ENCODE peak calls at places on chromosome 11, in seven cellular contexts. One of them, this sample, is unnamed.

GRCh38 chr11:119381186-119381988 is at the start of gene USP2:
- DNase-seq in MM.1S: peak; percentile 95
- DNase-seq in SK-N-SH: peak; percentile 96
- DNase-seq in OCI-LY7: peak; percentile 94
- DNase-seq in hepatocyte: peak; percentile 98
- DNase-seq in HCT116: peak; percentile 93
- DNase-seq in neural progenitor cell: peak; percentile 96
- DNase-seq in this sample: peak; percentile 99

GRCh38 chr11:130583866-130584265 is 135.4 kb downstream of the ADAMTS15 start:
- DNase-seq in neural progenitor cell: peak; percentile 56
- DNase-seq in OCI-LY7: no peak
- DNase-seq in SK-N-SH: no peak
- DNase-seq in MM.1S: no peak
- DNase-seq in HCT116: no peak
- DNase-seq in hepatocyte: no peak
- DNase-seq in this sample: no peak

GRCh38 chr11:64765841-64766682 is 6.3 kb upstream of the PYGM start:
- DNase-seq in hepatocyte: no peak
- DNase-seq in OCI-LY7: no peak
- DNase-seq in HCT116: no peak
- DNase-seq in neural progenitor cell: no peak
- DNase-seq in SK-N-SH: peak; percentile 47
- DNase-seq in MM.1S: no peak
- DNase-seq in this sample: no peak

GRCh38 chr11:126992065-126992803 is 8.3 kb downstream of the KIRREL3 start:
- DNase-seq in MM.1S: no peak
- DNase-seq in HCT116: no peak
- DNase-seq in neural progenitor cell: no peak
- DNase-seq in hepatocyte: no peak
- DNase-seq in OCI-LY7: no peak
- DNase-seq in SK-N-SH: no peak
- DNase-seq in this sample: peak; percentile 81

GRCh38 chr11:107770546-107770945 is 58.7 kb upstream of the SLN start:
- DNase-seq in MM.1S: peak; percentile 12
- DNase-seq in hepatocyte: peak; percentile 21
- DNase-seq in neural progenitor cell: peak; percentile 13
- DNase-seq in HCT116: no peak
- DNase-seq in SK-N-SH: no peak
- DNase-seq in OCI-LY7: no peak
- DNase-seq in this sample: peak; percentile 51

GRCh38 chr11:122796128-122796717 is 42.1 kb upstream of the CRTAM start:
- DNase-seq in OCI-LY7: peak; percentile 34
- DNase-seq in HCT116: no peak
- DNase-seq in neural progenitor cell: peak; percentile 59
- DNase-seq in SK-N-SH: peak; percentile 43
- DNase-seq in MM.1S: peak; percentile 34
- DNase-seq in hepatocyte: peak; percentile 34
- DNase-seq in this sample: peak; percentile 79

GRCh38 chr11:128813729-128814128 is 53.4 kb downstream of the KCNJ1 start:
- DNase-seq in SK-N-SH: no peak
- DNase-seq in MM.1S: no peak
- DNase-seq in hepatocyte: no peak
- DNase-seq in neural progenitor cell: no peak
- DNase-seq in HCT116: no peak
- DNase-seq in OCI-LY7: no peak
- DNase-seq in this sample: no peak

GRCh38 chr11:1060885-1061616 is 13.6 kb upstream of the MUC2 start:
- DNase-seq in SK-N-SH: no peak
- DNase-seq in HCT116: peak; percentile 74
- DNase-seq in MM.1S: no peak
- DNase-seq in hepatocyte: peak; percentile 81
- DNase-seq in OCI-LY7: no peak
- DNase-seq in neural progenitor cell: no peak
- DNase-seq in this sample: peak; percentile 98

GRCh38 chr11:253886-254270 is 17.1 kb downstream of the PSMD13 start:
- DNase-seq in neural progenitor cell: no peak
- DNase-seq in HCT116: no peak
- DNase-seq in MM.1S: no peak
- DNase-seq in hepatocyte: no peak
- DNase-seq in OCI-LY7: no peak
- DNase-seq in SK-N-SH: no peak
- DNase-seq in this sample: no peak

GRCh38 chr11:130737866-130738431 is 178.3 kb downstream of the SNX19 start:
- DNase-seq in SK-N-SH: peak; percentile 47
- DNase-seq in HCT116: no peak
- DNase-seq in OCI-LY7: no peak
- DNase-seq in neural progenitor cell: no peak
- DNase-seq in hepatocyte: peak; percentile 41
- DNase-seq in MM.1S: no peak
- DNase-seq in this sample: peak; percentile 72

GRCh38 chr11:122898799-122899198 is 16.2 kb downstream of the JHY start:
- DNase-seq in SK-N-SH: no peak
- DNase-seq in MM.1S: no peak
- DNase-seq in neural progenitor cell: no peak
- DNase-seq in OCI-LY7: no peak
- DNase-seq in hepatocyte: no peak
- DNase-seq in HCT116: no peak
- DNase-seq in this sample: no peak

GRCh38 chr11:76558473-76558872 is 112.1 kb downstream of the LRRC32 start:
- DNase-seq in HCT116: no peak
- DNase-seq in OCI-LY7: no peak
- DNase-seq in MM.1S: no peak
- DNase-seq in hepatocyte: no peak
- DNase-seq in neural progenitor cell: no peak
- DNase-seq in SK-N-SH: no peak
- DNase-seq in this sample: no peak

GRCh38 chr11:66720223-66720898 is 8.7 kb downstream of the SPTBN2 start:
- DNase-seq in OCI-LY7: no peak
- DNase-seq in hepatocyte: peak; percentile 74
- DNase-seq in SK-N-SH: peak; percentile 60
- DNase-seq in neural progenitor cell: peak; percentile 79
- DNase-seq in MM.1S: no peak
- DNase-seq in HCT116: peak; percentile 83
- DNase-seq in this sample: peak; percentile 99

DNA sequence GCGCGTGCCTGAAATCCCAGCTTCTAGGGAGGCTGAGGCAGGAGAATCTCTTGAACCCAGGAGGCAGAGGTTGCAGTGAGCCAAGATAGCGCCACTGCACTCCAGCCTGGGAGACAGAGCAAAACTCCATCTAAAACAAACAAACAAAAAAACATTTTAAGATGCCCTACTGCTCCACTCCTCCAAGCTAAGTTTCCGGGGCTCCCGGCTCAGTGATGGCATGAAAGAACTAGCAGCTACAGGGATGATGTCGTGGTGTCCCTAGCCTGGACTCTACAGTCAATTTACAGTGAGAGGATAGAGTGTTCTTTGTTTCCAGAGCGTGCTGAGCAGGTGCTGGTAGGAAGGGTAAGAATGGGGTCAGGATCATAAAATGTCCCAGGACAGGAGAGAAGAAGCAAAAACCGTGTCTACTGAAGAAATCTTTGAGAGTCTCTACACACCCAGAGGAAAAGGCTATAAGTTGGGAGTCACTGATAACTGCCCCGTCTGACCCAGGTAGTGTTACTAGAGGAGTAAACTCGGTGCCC is 1.2 kb upstream of the ZBTB3 start:
- DNase-seq in SK-N-SH: no peak
- DNase-seq in hepatocyte: no peak
- DNase-seq in HCT116: no peak
- DNase-seq in neural progenitor cell: no peak
- DNase-seq in MM.1S: no peak
- DNase-seq in OCI-LY7: no peak
- DNase-seq in this sample: no peak
- H3K4me2 ChIP-seq in SK-N-SH: peak overlapping the region; percentile 87
- H3K4me2 ChIP-seq in hepatocyte: no peak overlapping the region
- H3K4me2 ChIP-seq in HCT116: peak overlapping the region; percentile 90
- H3K4me2 ChIP-seq in neural progenitor cell: peak overlapping the region; percentile 68
- H3K4me2 ChIP-seq in MM.1S: no peak overlapping the region
- H3K4me2 ChIP-seq in OCI-LY7: peak overlapping the region; percentile 63
- H3K4me2 ChIP-seq in this sample: no peak overlapping the region

GRCh38 chr11:59079089-59079488 is 7.0 kb upstream of the GLYATL1B start:
- DNase-seq in SK-N-SH: no peak
- DNase-seq in neural progenitor cell: no peak
- DNase-seq in MM.1S: no peak
- DNase-seq in HCT116: no peak
- DNase-seq in OCI-LY7: no peak
- DNase-seq in hepatocyte: no peak
- DNase-seq in this sample: no peak

GRCh38 chr11:59078435-59078834 is 7.7 kb upstream of the GLYATL1B start:
- DNase-seq in hepatocyte: no peak
- DNase-seq in MM.1S: no peak
- DNase-seq in neural progenitor cell: no peak
- DNase-seq in HCT116: no peak
- DNase-seq in SK-N-SH: no peak
- DNase-seq in OCI-LY7: peak; percentile 65
- DNase-seq in this sample: no peak

DNA sequence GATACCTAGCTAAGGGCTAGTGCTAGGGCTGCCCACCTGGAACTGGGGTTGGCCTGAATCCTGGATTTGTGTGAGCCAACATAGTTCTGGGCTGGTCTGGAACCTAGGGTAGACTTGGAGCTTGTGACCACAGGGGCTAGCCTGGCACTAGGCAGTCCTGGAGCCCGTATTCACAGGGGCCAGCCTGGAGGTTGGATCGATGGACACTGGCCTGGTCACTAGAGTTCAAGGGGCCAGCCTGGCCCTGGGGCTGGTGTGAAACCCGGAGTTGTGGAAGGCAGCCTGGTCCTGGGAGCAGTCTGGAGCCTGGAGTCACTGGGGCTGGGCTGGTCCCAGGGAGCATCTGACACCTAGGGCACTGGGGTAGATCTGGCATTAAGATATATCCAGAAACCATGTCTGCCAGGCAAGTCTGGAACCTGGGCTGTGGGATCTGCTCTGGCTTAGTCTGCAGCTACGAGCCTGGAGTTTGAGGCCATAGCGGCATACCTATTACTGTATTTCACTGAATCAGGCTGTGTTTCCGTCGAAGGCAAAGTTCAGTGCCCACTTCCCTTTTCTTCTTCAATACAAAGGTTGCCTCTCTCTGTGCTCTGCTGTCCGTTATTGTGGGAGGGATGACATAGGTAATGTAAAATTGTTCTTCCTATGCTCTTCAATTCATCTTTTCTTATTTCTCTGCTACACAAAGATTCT is 9.1 kb upstream of the GLYATL1B start:
- DNase-seq in OCI-LY7: peak; percentile 87
- DNase-seq in hepatocyte: no peak
- DNase-seq in MM.1S: no peak
- DNase-seq in neural progenitor cell: no peak
- DNase-seq in SK-N-SH: no peak
- DNase-seq in HCT116: no peak
- DNase-seq in this sample: no peak
- TF ChIP-seq EZH2phosphoT487 in OCI-LY7: no peak
- TF ChIP-seq EZH2phosphoT487 in hepatocyte: no peak
- TF ChIP-seq EZH2phosphoT487 in MM.1S: no peak
- TF ChIP-seq EZH2phosphoT487 in neural progenitor cell: no peak
- TF ChIP-seq EZH2phosphoT487 in SK-N-SH: no peak
- TF ChIP-seq EZH2phosphoT487 in HCT116: no peak
- TF ChIP-seq EZH2phosphoT487 in this sample: no peak

GRCh38 chr11:3880724-3881123 is 25.3 kb downstream of the STIM1 start:
- DNase-seq in OCI-LY7: peak; percentile 69
- DNase-seq in HCT116: no peak
- DNase-seq in SK-N-SH: no peak
- DNase-seq in neural progenitor cell: no peak
- DNase-seq in MM.1S: no peak
- DNase-seq in hepatocyte: no peak
- DNase-seq in this sample: peak; percentile 59

GRCh38 chr11:3879967-3880542 is 24.6 kb downstream of the STIM1 start:
- DNase-seq in SK-N-SH: no peak
- DNase-seq in hepatocyte: peak; percentile 34
- DNase-seq in HCT116: no peak
- DNase-seq in MM.1S: no peak
- DNase-seq in neural progenitor cell: no peak
- DNase-seq in OCI-LY7: no peak
- DNase-seq in this sample: no peak

GRCh38 chr11:3879216-3879966 is 23.9 kb downstream of the STIM1 start:
- DNase-seq in neural progenitor cell: no peak
- DNase-seq in SK-N-SH: no peak
- DNase-seq in hepatocyte: no peak
- DNase-seq in MM.1S: peak; percentile 20
- DNase-seq in HCT116: no peak
- DNase-seq in OCI-LY7: no peak
- DNase-seq in this sample: no peak

GRCh38 chr11:3885855-3886254 is 30.4 kb downstream of the STIM1 start:
- DNase-seq in neural progenitor cell: no peak
- DNase-seq in OCI-LY7: no peak
- DNase-seq in MM.1S: no peak
- DNase-seq in hepatocyte: no peak
- DNase-seq in HCT116: peak; percentile 62
- DNase-seq in SK-N-SH: no peak
- DNase-seq in this sample: peak; percentile 75

DNA sequence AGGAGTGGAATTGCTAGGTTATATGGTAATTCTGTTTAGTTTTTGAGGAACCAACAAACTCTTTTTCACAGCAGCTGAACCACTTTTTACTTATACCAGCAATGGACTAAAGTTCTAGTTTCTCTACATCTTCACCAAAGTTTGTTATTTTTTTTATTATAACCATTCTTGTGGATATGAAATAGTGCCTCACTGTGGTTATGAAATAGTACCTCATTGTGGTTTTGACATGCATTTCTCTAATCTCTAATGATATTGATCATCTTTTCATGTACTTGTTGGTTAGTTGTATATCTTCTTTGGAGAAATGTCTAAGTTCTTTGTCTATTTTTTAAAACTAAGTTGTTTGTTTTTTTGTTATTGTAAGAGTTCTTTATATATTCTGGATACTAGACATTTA is 27.2 kb downstream of the STIM1 start:
- DNase-seq in hepatocyte: no peak
- DNase-seq in neural progenitor cell: no peak
- DNase-seq in MM.1S: no peak
- DNase-seq in OCI-LY7: no peak
- DNase-seq in SK-N-SH: no peak
- DNase-seq in HCT116: no peak
- DNase-seq in this sample: no peak
- H3K79me2 ChIP-seq in hepatocyte: peaks cover 75% of the 10 kb centered on the region
- H3K79me2 ChIP-seq in neural progenitor cell: no peaks in the 10 kb centered on the region
- H3K79me2 ChIP-seq in MM.1S: peaks cover 93% of the 10 kb centered on the region
- H3K79me2 ChIP-seq in OCI-LY7: peaks cover 30% of the 10 kb centered on the region
- H3K79me2 ChIP-seq in SK-N-SH: peaks cover 10% of the 10 kb centered on the region
- H3K79me2 ChIP-seq in HCT116: peaks cover 9% of the 10 kb centered on the region
- H3K79me2 ChIP-seq in this sample: peaks cover 39% of the 10 kb centered on the region

GRCh38 chr11:72373163-72373562 is 61.2 kb downstream of the CLPB start:
- DNase-seq in hepatocyte: peak; percentile 13
- DNase-seq in MM.1S: no peak
- DNase-seq in OCI-LY7: no peak
- DNase-seq in HCT116: no peak
- DNase-seq in neural progenitor cell: no peak
- DNase-seq in SK-N-SH: no peak
- DNase-seq in this sample: no peak

GRCh38 chr11:72370201-72370600 is 64.1 kb downstream of the CLPB start:
- DNase-seq in hepatocyte: no peak
- DNase-seq in SK-N-SH: peak; percentile 48
- DNase-seq in HCT116: no peak
- DNase-seq in OCI-LY7: no peak
- DNase-seq in neural progenitor cell: no peak
- DNase-seq in MM.1S: no peak
- DNase-seq in this sample: no peak

GRCh38 chr11:72364754-72365153 is 69.6 kb downstream of the CLPB start:
- DNase-seq in hepatocyte: no peak
- DNase-seq in HCT116: no peak
- DNase-seq in SK-N-SH: no peak
- DNase-seq in MM.1S: no peak
- DNase-seq in OCI-LY7: no peak
- DNase-seq in neural progenitor cell: no peak
- DNase-seq in this sample: no peak

GRCh38 chr11:72375241-72375640 is 59.1 kb downstream of the CLPB start:
- DNase-seq in hepatocyte: no peak
- DNase-seq in SK-N-SH: no peak
- DNase-seq in HCT116: no peak
- DNase-seq in MM.1S: no peak
- DNase-seq in OCI-LY7: no peak
- DNase-seq in neural progenitor cell: no peak
- DNase-seq in this sample: no peak

GRCh38 chr11:72369786-72370185 is 64.5 kb downstream of the CLPB start:
- DNase-seq in HCT116: no peak
- DNase-seq in OCI-LY7: no peak
- DNase-seq in hepatocyte: no peak
- DNase-seq in SK-N-SH: peak; percentile 68
- DNase-seq in MM.1S: no peak
- DNase-seq in neural progenitor cell: no peak
- DNase-seq in this sample: no peak
- H3K4me2 ChIP-seq in HCT116: no peak overlapping the region
- H3K4me2 ChIP-seq in OCI-LY7: no peak overlapping the region
- H3K4me2 ChIP-seq in hepatocyte: no peak overlapping the region
- H3K4me2 ChIP-seq in SK-N-SH: peak overlapping the region; percentile 57
- H3K4me2 ChIP-seq in MM.1S: no peak overlapping the region
- H3K4me2 ChIP-seq in neural progenitor cell: no peak overlapping the region
- H3K4me2 ChIP-seq in this sample: no peak overlapping the region